ENCODE peak calls at places on chromosomes 12 and 14, in five cellular contexts. One of them, this sample, is unnamed.

GRCh38 chr14:89586258-89587127 is 169.5 kb upstream of the FOXN3 start:
- DNase-seq in psoas muscle: no peak
- DNase-seq in A549: no peak
- DNase-seq in GM23338: no peak
- DNase-seq in CD4-positive, alpha-beta T cell: no peak
- DNase-seq in this sample: no peak

GRCh38 chr14:21069388-21070082 is 569 bp upstream of the ARHGEF40 start:
- DNase-seq in psoas muscle: no peak
- DNase-seq in A549: peak; percentile 19
- DNase-seq in GM23338: peak; percentile 91
- DNase-seq in CD4-positive, alpha-beta T cell: no peak
- DNase-seq in this sample: no peak

GRCh38 chr14:52918486-52918885 is 32.4 kb downstream of the FERMT2 start:
- DNase-seq in psoas muscle: no peak
- DNase-seq in A549: no peak
- DNase-seq in GM23338: no peak
- DNase-seq in CD4-positive, alpha-beta T cell: no peak
- DNase-seq in this sample: peak; percentile 5

GRCh38 chr14:90758028-90758889 is 58.0 kb downstream of the TTC7B start:
- DNase-seq in psoas muscle: peak; percentile 97
- DNase-seq in A549: peak; percentile 93
- DNase-seq in GM23338: peak; percentile 93
- DNase-seq in CD4-positive, alpha-beta T cell: peak; percentile 96
- DNase-seq in this sample: peak; percentile 77

GRCh38 chr14:92670177-92670576 is 78.2 kb downstream of the LGMN start:
- DNase-seq in psoas muscle: no peak
- DNase-seq in A549: no peak
- DNase-seq in GM23338: no peak
- DNase-seq in CD4-positive, alpha-beta T cell: no peak
- DNase-seq in this sample: peak; percentile 82

GRCh38 chr14:81221579-81222102 is 882 bp upstream of the GTF2A1 start:
- DNase-seq in psoas muscle: no peak
- DNase-seq in A549: no peak
- DNase-seq in GM23338: peak; percentile 35
- DNase-seq in CD4-positive, alpha-beta T cell: no peak
- DNase-seq in this sample: no peak

GRCh38 chr14:106790189-106791036 is 1264.0 kb downstream of the TMEM121 start:
- DNase-seq in psoas muscle: peak; percentile 61
- DNase-seq in A549: peak; percentile 25
- DNase-seq in GM23338: peak; percentile 24
- DNase-seq in CD4-positive, alpha-beta T cell: peak; percentile 75
- DNase-seq in this sample: peak; percentile 26

GRCh38 chr14:71799831-71800230 is 132.4 kb upstream of the RGS6 start:
- DNase-seq in psoas muscle: no peak
- DNase-seq in A549: no peak
- DNase-seq in GM23338: no peak
- DNase-seq in CD4-positive, alpha-beta T cell: no peak
- DNase-seq in this sample: no peak

GRCh38 chr12:71277866-71278265 is 120.1 kb upstream of the TSPAN8 start:
- DNase-seq in psoas muscle: no peak
- DNase-seq in A549: no peak
- DNase-seq in GM23338: no peak
- DNase-seq in CD4-positive, alpha-beta T cell: no peak
- DNase-seq in this sample: no peak

GRCh38 chr12:111558107-111558376 is 41.1 kb downstream of the ATXN2 start:
- DNase-seq in psoas muscle: no peak
- DNase-seq in A549: no peak
- DNase-seq in GM23338: no peak
- DNase-seq in CD4-positive, alpha-beta T cell: no peak
- DNase-seq in this sample: no peak

GRCh38 chr12:120496353-120497340 is 734 bp downstream of the DYNLL1 start:
- DNase-seq in psoas muscle: peak; percentile 83
- DNase-seq in A549: peak; percentile 44
- DNase-seq in GM23338: peak; percentile 56
- DNase-seq in CD4-positive, alpha-beta T cell: peak; percentile 53
- DNase-seq in this sample: peak; percentile 66

GRCh38 chr12:4530982-4531586 is 7.6 kb upstream of the RAD51AP1 start:
- DNase-seq in psoas muscle: no peak
- DNase-seq in A549: no peak
- DNase-seq in GM23338: no peak
- DNase-seq in CD4-positive, alpha-beta T cell: no peak
- DNase-seq in this sample: no peak

GRCh38 chr14:92360666-92361370 is 37.9 kb downstream of the SLC24A4 start:
- DNase-seq in psoas muscle: no peak
- DNase-seq in A549: no peak
- DNase-seq in GM23338: no peak
- DNase-seq in CD4-positive, alpha-beta T cell: no peak
- DNase-seq in this sample: no peak

GRCh38 chr14:22653012-22653621 is 9.0 kb upstream of the OR6J1 start:
- DNase-seq in psoas muscle: peak; percentile 57
- DNase-seq in A549: peak; percentile 78
- DNase-seq in GM23338: peak; percentile 93
- DNase-seq in CD4-positive, alpha-beta T cell: peak; percentile 44
- DNase-seq in this sample: peak; percentile 68

GRCh38 chr14:77320238-77320935 is at the start of gene POMT2:
- DNase-seq in psoas muscle: peak; percentile 96
- DNase-seq in A549: peak; percentile 91
- DNase-seq in GM23338: peak; percentile 98
- DNase-seq in CD4-positive, alpha-beta T cell: peak; percentile 94
- DNase-seq in this sample: peak; percentile 51

GRCh38 chr12:110686294-110686903 is 2.5 kb downstream of the HVCN1 start:
- DNase-seq in psoas muscle: no peak
- DNase-seq in A549: no peak
- DNase-seq in GM23338: no peak
- DNase-seq in CD4-positive, alpha-beta T cell: no peak
- DNase-seq in this sample: no peak

GRCh38 chr12:48995061-48995879 is 3.9 kb downstream of the DDN start:
- DNase-seq in psoas muscle: peak; percentile 90
- DNase-seq in A549: peak; percentile 99
- DNase-seq in GM23338: peak; percentile 97
- DNase-seq in CD4-positive, alpha-beta T cell: peak; percentile 56
- DNase-seq in this sample: peak; percentile 60

GRCh38 chr12:130669205-130669557 is 46.9 kb downstream of the RIMBP2 start:
- DNase-seq in psoas muscle: no peak
- DNase-seq in A549: no peak
- DNase-seq in GM23338: no peak
- DNase-seq in CD4-positive, alpha-beta T cell: no peak
- DNase-seq in this sample: peak; percentile 1

GRCh38 chr14:68975667-68976066 is 3.4 kb downstream of the ACTN1 start:
- DNase-seq in psoas muscle: no peak
- DNase-seq in A549: no peak
- DNase-seq in GM23338: no peak
- DNase-seq in CD4-positive, alpha-beta T cell: no peak
- DNase-seq in this sample: no peak

GRCh38 chr12:107590369-107591094 is 95.1 kb upstream of the PWP1 start:
- DNase-seq in psoas muscle: no peak
- DNase-seq in A549: no peak
- DNase-seq in GM23338: no peak
- DNase-seq in CD4-positive, alpha-beta T cell: no peak
- DNase-seq in this sample: no peak

GRCh38 chr12:98893126-98893525 is 248.0 kb downstream of the APAF1 start:
- DNase-seq in psoas muscle: no peak
- DNase-seq in A549: no peak
- DNase-seq in GM23338: no peak
- DNase-seq in CD4-positive, alpha-beta T cell: no peak
- DNase-seq in this sample: no peak

GRCh38 chr14:30630248-30630647 is 8.1 kb downstream of the SCFD1 start:
- DNase-seq in psoas muscle: no peak
- DNase-seq in A549: no peak
- DNase-seq in GM23338: no peak
- DNase-seq in CD4-positive, alpha-beta T cell: no peak
- DNase-seq in this sample: no peak

GRCh38 chr12:20366776-20367409 is 1.4 kb upstream of the PDE3A start:
- DNase-seq in psoas muscle: no peak
- DNase-seq in A549: no peak
- DNase-seq in GM23338: no peak
- DNase-seq in CD4-positive, alpha-beta T cell: no peak
- DNase-seq in this sample: no peak

GRCh38 chr12:110590806-110591326 is 7.7 kb upstream of the PPTC7 start:
- DNase-seq in psoas muscle: no peak
- DNase-seq in A549: no peak
- DNase-seq in GM23338: no peak
- DNase-seq in CD4-positive, alpha-beta T cell: no peak
- DNase-seq in this sample: peak; percentile 80

GRCh38 chr12:64709429-64709828 is 49.8 kb downstream of the GNS start:
- DNase-seq in psoas muscle: no peak
- DNase-seq in A549: no peak
- DNase-seq in GM23338: no peak
- DNase-seq in CD4-positive, alpha-beta T cell: no peak
- DNase-seq in this sample: no peak

GRCh38 chr12:120709976-120710804 is at the start of gene UNC119B:
- DNase-seq in psoas muscle: peak; percentile 82
- DNase-seq in A549: peak; percentile 79
- DNase-seq in GM23338: peak; percentile 83
- DNase-seq in CD4-positive, alpha-beta T cell: peak; percentile 79
- DNase-seq in this sample: peak; percentile 47

GRCh38 chr12:78914859-78915331 is 50.3 kb downstream of the SYT1 start:
- DNase-seq in psoas muscle: no peak
- DNase-seq in A549: no peak
- DNase-seq in GM23338: peak; percentile 89
- DNase-seq in CD4-positive, alpha-beta T cell: no peak
- DNase-seq in this sample: no peak

DNA sequence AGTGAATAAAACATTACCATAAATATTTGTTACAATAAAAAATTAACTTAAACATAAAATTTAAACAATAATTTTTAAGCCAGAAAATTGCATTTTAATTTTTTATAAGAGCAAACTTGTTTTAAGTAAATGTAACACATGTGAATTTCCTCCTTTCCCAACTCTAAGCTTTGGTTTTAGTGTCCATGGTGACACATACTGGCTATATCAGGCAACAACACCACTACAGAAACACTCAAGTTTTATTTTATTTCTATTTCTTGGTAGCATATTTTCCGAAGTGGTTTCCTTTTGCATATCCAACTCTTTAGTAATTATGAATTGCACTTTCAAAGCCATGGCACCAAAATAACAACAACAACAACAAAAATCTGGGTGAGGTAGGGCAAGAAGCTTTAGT is 2.2 kb downstream of the NELL2 start:
- DNase-seq in psoas muscle: no peak
- DNase-seq in A549: no peak
- DNase-seq in GM23338: peak; percentile 21
- DNase-seq in CD4-positive, alpha-beta T cell: no peak
- DNase-seq in this sample: no peak
- TF ChIP-seq CTCF in psoas muscle: no peak
- TF ChIP-seq CTCF in A549: no peak
- TF ChIP-seq CTCF in GM23338: peak; percentile 52
- TF ChIP-seq CTCF in CD4-positive, alpha-beta T cell: peak; percentile 68
- TF ChIP-seq CTCF in this sample: no peak

GRCh38 chr12:51976376-51977160 is 25.1 kb downstream of the ACVR1B start:
- DNase-seq in psoas muscle: no peak
- DNase-seq in A549: peak; percentile 52
- DNase-seq in GM23338: no peak
- DNase-seq in CD4-positive, alpha-beta T cell: no peak
- DNase-seq in this sample: no peak
- H3K27ac ChIP-seq in psoas muscle: no peak overlapping the region
- H3K27ac ChIP-seq in A549: peak overlapping the region; percentile 42
- H3K27ac ChIP-seq in GM23338: no peak overlapping the region
- H3K27ac ChIP-seq in CD4-positive, alpha-beta T cell: no peak overlapping the region
- H3K27ac ChIP-seq in this sample: peak overlapping the region; percentile 54

GRCh38 chr12:5904441-5904840 is 40.6 kb downstream of the ANO2 start:
- DNase-seq in psoas muscle: no peak
- DNase-seq in A549: no peak
- DNase-seq in GM23338: no peak
- DNase-seq in CD4-positive, alpha-beta T cell: no peak
- DNase-seq in this sample: no peak

GRCh38 chr12:5901416-5901815 is 43.6 kb downstream of the ANO2 start:
- DNase-seq in psoas muscle: no peak
- DNase-seq in A549: no peak
- DNase-seq in GM23338: no peak
- DNase-seq in CD4-positive, alpha-beta T cell: no peak
- DNase-seq in this sample: no peak

GRCh38 chr12:5902736-5903135 is 42.3 kb downstream of the ANO2 start:
- DNase-seq in psoas muscle: no peak
- DNase-seq in A549: no peak
- DNase-seq in GM23338: no peak
- DNase-seq in CD4-positive, alpha-beta T cell: no peak
- DNase-seq in this sample: no peak

GRCh38 chr12:5900533-5901255 is 44.4 kb downstream of the ANO2 start:
- DNase-seq in psoas muscle: no peak
- DNase-seq in A549: no peak
- DNase-seq in GM23338: no peak
- DNase-seq in CD4-positive, alpha-beta T cell: no peak
- DNase-seq in this sample: no peak

GRCh38 chr12:5898874-5899273 is 46.2 kb downstream of the ANO2 start:
- DNase-seq in psoas muscle: no peak
- DNase-seq in A549: peak; percentile 23
- DNase-seq in GM23338: peak; percentile 76
- DNase-seq in CD4-positive, alpha-beta T cell: no peak
- DNase-seq in this sample: no peak
- TF ChIP-seq CTCF in psoas muscle: no peak
- TF ChIP-seq CTCF in A549: no peak
- TF ChIP-seq CTCF in GM23338: peak; percentile 74
- TF ChIP-seq CTCF in CD4-positive, alpha-beta T cell: no peak
- TF ChIP-seq CTCF in this sample: no peak

GRCh38 chr12:105219261-105220018 is 16.5 kb downstream of the APPL2 start:
- DNase-seq in psoas muscle: no peak
- DNase-seq in A549: no peak
- DNase-seq in GM23338: no peak
- DNase-seq in CD4-positive, alpha-beta T cell: no peak
- DNase-seq in this sample: no peak

GRCh38 chr12:105221588-105222325 is 14.2 kb downstream of the APPL2 start:
- DNase-seq in psoas muscle: no peak
- DNase-seq in A549: no peak
- DNase-seq in GM23338: peak; percentile 19
- DNase-seq in CD4-positive, alpha-beta T cell: no peak
- DNase-seq in this sample: no peak

GRCh38 chr12:105220929-105221290 is 15.1 kb downstream of the APPL2 start:
- DNase-seq in psoas muscle: no peak
- DNase-seq in A549: no peak
- DNase-seq in GM23338: no peak
- DNase-seq in CD4-positive, alpha-beta T cell: no peak
- DNase-seq in this sample: no peak

GRCh38 chr12:105218434-105218833 is 17.5 kb downstream of the APPL2 start:
- DNase-seq in psoas muscle: peak; percentile 60
- DNase-seq in A549: no peak
- DNase-seq in GM23338: no peak
- DNase-seq in CD4-positive, alpha-beta T cell: no peak
- DNase-seq in this sample: no peak

DNA sequence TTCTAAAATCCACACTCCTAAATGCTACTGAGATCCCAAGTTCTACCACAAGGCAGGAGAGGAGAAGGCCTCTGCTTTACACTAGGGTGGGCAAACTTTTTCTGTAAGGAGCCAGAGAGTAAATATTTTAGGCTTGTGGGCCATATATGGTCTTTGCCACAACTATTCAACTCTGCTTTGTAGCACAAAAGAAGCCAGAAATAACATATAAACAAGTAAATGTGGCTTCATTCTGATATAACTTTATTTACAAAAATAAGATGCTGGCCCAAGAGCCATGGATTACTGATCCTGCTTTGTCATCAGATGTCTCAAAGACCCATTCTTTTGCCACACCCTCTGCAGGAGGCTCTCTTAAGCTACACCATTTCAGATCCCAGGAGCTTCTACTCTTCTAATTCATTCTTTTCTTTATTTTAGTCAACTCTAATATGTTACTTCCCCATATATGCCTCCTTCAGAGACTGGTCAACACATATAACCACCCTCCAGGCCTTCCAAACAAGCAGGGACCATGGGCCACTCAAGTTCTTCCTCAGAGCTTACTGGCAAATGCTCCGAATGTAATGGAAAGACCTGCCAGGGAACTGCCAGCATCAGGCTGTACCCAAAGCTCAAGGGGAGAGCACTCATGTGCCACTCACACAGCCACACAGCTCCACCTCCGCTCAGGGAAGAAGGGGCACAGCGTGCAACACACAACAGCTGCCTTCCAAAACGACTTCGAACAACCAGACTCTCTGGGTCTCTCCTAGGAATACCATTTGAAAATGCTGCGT is 15.6 kb downstream of the APPL2 start:
- DNase-seq in psoas muscle: no peak
- DNase-seq in A549: no peak
- DNase-seq in GM23338: no peak
- DNase-seq in CD4-positive, alpha-beta T cell: no peak
- DNase-seq in this sample: no peak
- H3K27ac ChIP-seq in psoas muscle: no peak overlapping the region
- H3K27ac ChIP-seq in A549: no peak overlapping the region
- H3K27ac ChIP-seq in GM23338: no peak overlapping the region
- H3K27ac ChIP-seq in CD4-positive, alpha-beta T cell: no peak overlapping the region
- H3K27ac ChIP-seq in this sample: no peak overlapping the region

This sample was measured in HL-60.